ENCODE peak calls at places on chromosome 16, in seven cellular contexts. Q is K562, X is endothelial cell of umbilical vein, N is mammary epithelial cell, J is IMR-90, H is GM12878, A is SK-N-SH. C is an unnamed sample.

GRCh38 chr16:57639172-57639571 is 10.7 kb downstream of the ADGRG1 start:
- DNase-seq in Q (no peak), X (no peak), N (no peak), J (no peak), H (no peak), A (peak), C (no peak)

GRCh38 chr16:19837984-19838707 is 46.5 kb downstream of the GPRC5B start:
- DNase-seq in Q (no peak), X (no peak), N (no peak), J (no peak), H (no peak), A (no peak), C (no peak)

GRCh38 chr16:80107900-80108299 is 432.9 kb upstream of the DYNLRB2 start:
- DNase-seq in Q (no peak), X (no peak), N (peak), J (no peak), H (no peak), A (no peak), C (no peak)

GRCh38 chr16:64250866-64251265 is 871.0 kb downstream of the CDH11 start:
- DNase-seq in Q (no peak), X (peak), N (no peak), J (peak), H (no peak), A (no peak), C (no peak)

GRCh38 chr16:84228321-84228838 is 11.4 kb downstream of the KCNG4 start:
- DNase-seq in Q (peak), X (peak), N (peak), J (peak), H (no peak), A (peak), C (no peak)

GRCh38 chr16:23524001-23524400 is 13.7 kb upstream of the GGA2 start:
- DNase-seq in Q (no peak), X (no peak), N (no peak), J (no peak), H (no peak), A (no peak), C (no peak)

GRCh38 chr16:87535457-87535854 is 42.6 kb upstream of the ZCCHC14 start:
- DNase-seq in Q (no peak), X (no peak), N (no peak), J (no peak), H (no peak), A (no peak), C (no peak)

GRCh38 chr16:10153993-10154788 is 28.0 kb downstream of the GRIN2A start:
- DNase-seq in Q (no peak), X (no peak), N (no peak), J (no peak), H (no peak), A (no peak), C (no peak)

GRCh38 chr16:66120656-66121055 is 245.8 kb upstream of the CDH5 start:
- DNase-seq in Q (no peak), X (no peak), N (no peak), J (peak), H (no peak), A (no peak), C (no peak)

GRCh38 chr16:11198817-11199216 is 57.2 kb downstream of the SOCS1 start:
- DNase-seq in Q (peak), X (no peak), N (peak), J (no peak), H (no peak), A (no peak), C (no peak)

GRCh38 chr16:74740795-74741304 is 33.8 kb downstream of the FA2H start:
- DNase-seq in Q (no peak), X (no peak), N (peak), J (no peak), H (no peak), A (no peak), C (no peak)

GRCh38 chr16:19777061-19777460 is 59.0 kb downstream of the IQCK start:
- DNase-seq in Q (no peak), X (no peak), N (no peak), J (no peak), H (no peak), A (no peak), C (peak)

GRCh38 chr16:11097782-11098167 is 153.4 kb downstream of the CLEC16A start:
- DNase-seq in Q (no peak), X (no peak), N (no peak), J (no peak), H (no peak), A (no peak), C (no peak)

GRCh38 chr16:25523183-25523582 is 168.6 kb upstream of the HS3ST4 start:
- DNase-seq in Q (no peak), X (no peak), N (no peak), J (no peak), H (no peak), A (no peak), C (no peak)

GRCh38 chr16:56915311-56916105 is 16.4 kb upstream of the HERPUD1 start:
- DNase-seq in Q (no peak), X (peak), N (no peak), J (no peak), H (no peak), A (no peak), C (no peak)

GRCh38 chr16:11632455-11632921 is 35.8 kb upstream of the SNN start:
- DNase-seq in Q (no peak), X (peak), N (no peak), J (peak), H (no peak), A (no peak), C (no peak)

GRCh38 chr16:88977028-88977844 is at the start of gene CBFA2T3:
- DNase-seq in Q (peak), X (peak), N (no peak), J (no peak), H (no peak), A (no peak), C (peak)

GRCh38 chr16:80085606-80086005 is 455.2 kb upstream of the DYNLRB2 start:
- DNase-seq in Q (no peak), X (no peak), N (no peak), J (no peak), H (no peak), A (no peak), C (no peak)

GRCh38 chr16:56989988-56990387 is 631 bp downstream of the NLRC5 start:
- DNase-seq in Q (no peak), X (no peak), N (no peak), J (no peak), H (no peak), A (no peak), C (no peak)

GRCh38 chr16:72788269-72788809 is 259.6 kb downstream of the ZFHX3 start:
- DNase-seq in Q (no peak), X (no peak), N (no peak), J (no peak), H (no peak), A (no peak), C (no peak)

GRCh38 chr16:8867483-8868271 is 1.1 kb downstream of the CARHSP1 start:
- DNase-seq in Q (peak), X (peak), N (no peak), J (no peak), H (no peak), A (peak), C (peak)

GRCh38 chr16:87254734-87255133 is 62.5 kb downstream of the C16orf95 start:
- DNase-seq in Q (no peak), X (no peak), N (no peak), J (no peak), H (no peak), A (no peak), C (no peak)

GRCh38 chr16:66899310-66899944 is 19.1 kb downstream of the PDP2 start:
- DNase-seq in Q (no peak), X (no peak), N (no peak), J (peak), H (no peak), A (peak), C (no peak)

GRCh38 chr16:25257956-25258855 is 561 bp upstream of the ZKSCAN2 start:
- DNase-seq in Q (peak), X (peak), N (peak), J (peak), H (peak), A (peak), C (peak)

GRCh38 chr16:57304169-57305061 is 19.9 kb upstream of the PLLP start:
- DNase-seq in Q (no peak), X (peak), N (peak), J (peak), H (peak), A (no peak), C (no peak)

DNA sequence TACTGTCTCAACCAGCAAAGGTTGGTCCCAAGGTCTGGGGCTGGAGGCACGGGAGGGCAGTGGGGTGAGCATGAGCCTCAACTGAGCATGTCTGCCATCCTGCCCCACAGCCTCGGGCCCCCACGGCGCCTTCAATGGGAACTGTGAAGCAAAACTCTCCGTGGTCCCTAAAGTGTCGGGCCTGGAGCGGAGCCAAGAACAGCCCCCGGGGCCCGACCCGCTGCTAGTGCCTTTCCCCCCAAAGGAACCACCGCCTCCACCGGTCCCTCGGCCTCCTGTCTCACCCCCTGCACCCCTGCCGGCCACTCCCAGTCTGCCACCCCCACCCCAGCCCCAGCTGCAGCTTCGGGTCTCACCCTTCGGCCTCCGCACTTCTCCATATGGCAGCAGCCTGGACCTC is 4.2 kb downstream of the FBRS start:
- DNase-seq in Q (no peak), X (no peak), N (no peak), J (no peak), H (no peak), A (no peak), C (no peak)
- H3K9ac ChIP-seq in Q (no peak), X (no peak), N (no peak), J (no peak), H (no peak), A (no peak), C (no peak)

GRCh38 chr16:82630688-82631087 is 3.9 kb downstream of the CDH13 start:
- DNase-seq in Q (no peak), X (peak), N (no peak), J (peak), H (no peak), A (no peak), C (no peak)
- TF ChIP-seq CTCF in Q (no peak), X (peak), N (peak), J (peak), H (no peak), A (peak), C (peak)

GRCh38 chr16:85910073-85910853 is 11.3 kb downstream of the IRF8 start:
- DNase-seq in Q (no peak), X (no peak), N (no peak), J (no peak), H (no peak), A (no peak), C (no peak)

GRCh38 chr16:85908889-85909584 is 10.1 kb downstream of the IRF8 start:
- DNase-seq in Q (no peak), X (no peak), N (no peak), J (no peak), H (no peak), A (no peak), C (no peak)

GRCh38 chr16:85912271-85912974 is 13.5 kb downstream of the IRF8 start:
- DNase-seq in Q (no peak), X (no peak), N (no peak), J (peak), H (no peak), A (no peak), C (no peak)

GRCh38 chr16:85911531-85911930 is 12.6 kb downstream of the IRF8 start:
- DNase-seq in Q (no peak), X (no peak), N (no peak), J (no peak), H (no peak), A (no peak), C (no peak)

GRCh38 chr16:85910854-85911247 is 11.9 kb downstream of the IRF8 start:
- DNase-seq in Q (no peak), X (no peak), N (no peak), J (no peak), H (no peak), A (no peak), C (no peak)
- H3K9ac ChIP-seq in Q (no peak), X (no peak), N (no peak), J (no peak), H (no peak), A (no peak), C (no peak)

DNA sequence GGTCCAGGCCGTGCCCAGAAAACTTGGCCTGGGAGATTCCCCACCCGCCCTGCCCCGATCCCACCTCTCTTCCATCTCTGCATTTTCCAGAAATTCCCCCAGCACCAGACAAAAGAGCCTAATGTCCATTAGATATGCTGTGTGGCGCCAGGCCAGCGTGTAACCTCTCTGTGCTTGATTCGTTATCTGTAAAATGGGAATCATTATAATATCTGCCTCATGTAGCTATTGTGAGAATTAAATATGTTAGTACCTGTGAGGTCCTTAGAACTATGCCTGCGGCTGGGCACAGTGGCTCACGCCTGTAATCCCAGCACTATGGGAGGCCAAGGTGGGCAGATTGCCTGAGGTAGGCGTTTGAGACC is 33.6 kb upstream of the IL21R start:
- DNase-seq in Q (no peak), X (no peak), N (no peak), J (no peak), H (no peak), A (no peak), C (no peak)
- TF ChIP-seq CTCF in Q (no peak), X (no peak), N (no peak), J (no peak), H (no peak), A (no peak), C (no peak)

GRCh38 chr16:2473999-2474876 is 689 bp upstream of the TBC1D24 start:
- DNase-seq in Q (peak), X (peak), N (peak), J (peak), H (no peak), A (peak), C (peak)

GRCh38 chr16:2472885-2473284 is 1.8 kb downstream of the NTN3 start:
- DNase-seq in Q (no peak), X (no peak), N (no peak), J (no peak), H (no peak), A (no peak), C (no peak)

GRCh38 chr16:2472488-2472864 is 1.4 kb downstream of the NTN3 start:
- DNase-seq in Q (no peak), X (no peak), N (no peak), J (no peak), H (no peak), A (no peak), C (no peak)

GRCh38 chr16:2474877-2475412 is at the start of gene TBC1D24:
- DNase-seq in Q (peak), X (peak), N (peak), J (peak), H (no peak), A (peak), C (peak)

DNA sequence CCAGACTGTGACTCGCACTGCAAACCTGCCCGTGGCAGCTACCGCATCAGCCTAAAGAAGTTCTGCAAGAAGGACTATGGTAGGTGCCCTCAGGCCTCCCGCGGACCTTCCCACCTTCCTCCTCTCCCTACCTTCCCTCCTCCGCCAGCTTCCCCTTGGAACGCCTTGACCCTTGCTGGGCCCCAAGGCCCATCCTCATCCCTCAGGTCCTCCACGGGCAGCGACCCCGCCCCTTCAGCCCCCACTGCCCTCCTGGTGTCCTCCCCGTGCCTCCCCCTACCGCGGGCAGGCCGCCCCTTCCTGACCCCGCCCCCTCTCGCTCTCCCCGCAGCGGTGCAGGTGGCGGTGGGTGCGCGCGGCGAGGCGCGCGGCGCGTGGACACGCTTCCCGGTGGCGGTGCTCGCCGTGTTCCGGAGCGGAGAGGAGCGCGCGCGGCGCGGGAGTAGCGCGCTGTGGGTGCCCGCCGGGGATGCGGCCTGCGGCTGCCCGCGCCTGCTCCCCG is 1.5 kb upstream of the TBC1D24 start:
- DNase-seq in Q (peak), X (no peak), N (no peak), J (no peak), H (no peak), A (peak), C (no peak)
- H3K9ac ChIP-seq in Q (no peak), X (no peak), N (no peak), J (no peak), H (no peak), A (no peak), C (no peak)

GRCh38 chr16:15952265-15952711 is 2.9 kb downstream of the ABCC1 start:
- DNase-seq in Q (no peak), X (peak), N (no peak), J (no peak), H (no peak), A (peak), C (no peak)

GRCh38 chr16:15950167-15950854 is 895 bp downstream of the ABCC1 start:
- DNase-seq in Q (peak), X (peak), N (peak), J (peak), H (no peak), A (peak), C (peak)

GRCh38 chr16:15953477-15953876 is 4.1 kb downstream of the ABCC1 start:
- DNase-seq in Q (no peak), X (no peak), N (no peak), J (no peak), H (no peak), A (no peak), C (no peak)

GRCh38 chr16:15950869-15951268 is 1.5 kb downstream of the ABCC1 start:
- DNase-seq in Q (no peak), X (no peak), N (no peak), J (no peak), H (no peak), A (peak), C (no peak)

GRCh38 chr16:15951852-15952251 is 2.4 kb downstream of the ABCC1 start:
- DNase-seq in Q (no peak), X (peak), N (no peak), J (no peak), H (no peak), A (no peak), C (no peak)
- TF ChIP-seq CTCF in Q (no peak), X (no peak), N (no peak), J (no peak), H (no peak), A (no peak), C (no peak)

C was measured in MM.1S.